ENCODE peak calls at places on chromosome 1, in five cellular contexts. One of them, this sample, is unnamed. For H3K4me1, the result is how much of the 10 kb centered on the place peaks cover.

GRCh38 chr1:103058393-103058792 is 49.9 kb downstream of the COL11A1 start:
- DNase-seq in GM23248: no peak
- DNase-seq in heart left ventricle: no peak
- DNase-seq in A673: no peak
- DNase-seq in A549: no peak
- DNase-seq in this sample: no peak

GRCh38 chr1:4028139-4028501 is 128.0 kb upstream of the C1orf174 start:
- DNase-seq in GM23248: no peak
- DNase-seq in heart left ventricle: no peak
- DNase-seq in A673: no peak
- DNase-seq in A549: no peak
- DNase-seq in this sample: no peak

GRCh38 chr1:219385786-219386427 is 212.2 kb downstream of the LYPLAL1 start:
- DNase-seq in GM23248: peak
- DNase-seq in heart left ventricle: peak
- DNase-seq in A673: peak
- DNase-seq in A549: peak
- DNase-seq in this sample: peak

GRCh38 chr1:17654519-17654918 is 100.6 kb upstream of the ACTL8 start:
- DNase-seq in GM23248: no peak
- DNase-seq in heart left ventricle: no peak
- DNase-seq in A673: no peak
- DNase-seq in A549: no peak
- DNase-seq in this sample: no peak

GRCh38 chr1:183215076-183215720 is 29.1 kb downstream of the LAMC2 start:
- DNase-seq in GM23248: no peak
- DNase-seq in heart left ventricle: no peak
- DNase-seq in A673: no peak
- DNase-seq in A549: no peak
- DNase-seq in this sample: no peak

GRCh38 chr1:57894315-57894714 is 470.5 kb upstream of the DAB1 start:
- DNase-seq in GM23248: no peak
- DNase-seq in heart left ventricle: no peak
- DNase-seq in A673: no peak
- DNase-seq in A549: no peak
- DNase-seq in this sample: no peak

GRCh38 chr1:229119161-229119560 is 151.8 kb upstream of the RAB4A start:
- DNase-seq in GM23248: no peak
- DNase-seq in heart left ventricle: no peak
- DNase-seq in A673: no peak
- DNase-seq in A549: no peak
- DNase-seq in this sample: no peak

GRCh38 chr1:226436855-226437491 is 29.1 kb upstream of the PARP1 start:
- DNase-seq in GM23248: no peak
- DNase-seq in heart left ventricle: no peak
- DNase-seq in A673: no peak
- DNase-seq in A549: no peak
- DNase-seq in this sample: no peak

DNA sequence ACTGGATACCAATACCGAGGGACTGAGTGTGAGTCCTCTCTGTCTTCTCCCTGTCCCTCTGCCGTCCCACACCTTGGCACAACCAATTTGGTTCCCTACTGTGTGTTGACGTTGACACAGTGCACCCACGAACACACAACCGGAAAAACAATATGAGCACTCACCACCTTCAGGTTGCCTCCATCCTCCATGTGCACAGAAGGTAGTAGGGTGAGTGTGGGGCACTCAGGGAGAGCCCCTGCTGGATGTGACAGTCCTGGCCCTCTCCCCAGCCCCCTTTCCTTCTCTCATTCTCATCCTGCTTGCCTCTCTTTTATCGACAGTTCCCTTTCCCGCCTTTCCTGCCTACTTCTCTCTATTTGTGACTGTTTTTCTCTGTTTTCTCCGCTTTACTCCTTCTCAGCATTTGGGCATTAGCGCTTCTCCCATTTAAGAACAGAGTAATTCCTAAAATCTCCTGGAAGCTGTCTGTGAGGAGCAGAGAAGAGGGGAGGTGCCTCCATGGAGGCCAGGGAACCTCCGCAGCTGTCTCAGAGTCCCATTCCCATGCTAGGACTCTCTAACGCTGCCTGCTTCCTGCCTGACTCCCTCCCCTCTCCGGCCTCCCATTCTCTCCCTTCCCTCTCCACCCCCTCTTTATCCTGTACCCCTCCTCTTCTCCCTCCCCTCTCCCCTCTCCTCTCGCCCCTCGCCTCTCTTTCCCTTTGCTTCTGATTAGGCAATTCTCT is 16.4 kb downstream of the CADM3 start:
- DNase-seq in GM23248: no peak
- DNase-seq in heart left ventricle: no peak
- DNase-seq in A673: no peak
- DNase-seq in A549: no peak
- DNase-seq in this sample: no peak
- H3K4me3 ChIP-seq in GM23248: no peak
- H3K4me3 ChIP-seq in heart left ventricle: peak
- H3K4me3 ChIP-seq in A673: no peak
- H3K4me3 ChIP-seq in A549: peak
- H3K4me3 ChIP-seq in this sample: no peak

GRCh38 chr1:37482004-37482785 is 7.8 kb downstream of the ZC3H12A start:
- DNase-seq in GM23248: no peak
- DNase-seq in heart left ventricle: no peak
- DNase-seq in A673: no peak
- DNase-seq in A549: no peak
- DNase-seq in this sample: no peak

GRCh38 chr1:37481289-37482003 is 7.1 kb downstream of the ZC3H12A start:
- DNase-seq in GM23248: peak
- DNase-seq in heart left ventricle: no peak
- DNase-seq in A673: no peak
- DNase-seq in A549: peak
- DNase-seq in this sample: no peak

GRCh38 chr1:37484325-37485051 is 10.1 kb downstream of the ZC3H12A start:
- DNase-seq in GM23248: no peak
- DNase-seq in heart left ventricle: no peak
- DNase-seq in A673: no peak
- DNase-seq in A549: peak
- DNase-seq in this sample: no peak

GRCh38 chr1:37483785-37484184 is 9.4 kb downstream of the ZC3H12A start:
- DNase-seq in GM23248: no peak
- DNase-seq in heart left ventricle: no peak
- DNase-seq in A673: no peak
- DNase-seq in A549: peak
- DNase-seq in this sample: no peak

DNA sequence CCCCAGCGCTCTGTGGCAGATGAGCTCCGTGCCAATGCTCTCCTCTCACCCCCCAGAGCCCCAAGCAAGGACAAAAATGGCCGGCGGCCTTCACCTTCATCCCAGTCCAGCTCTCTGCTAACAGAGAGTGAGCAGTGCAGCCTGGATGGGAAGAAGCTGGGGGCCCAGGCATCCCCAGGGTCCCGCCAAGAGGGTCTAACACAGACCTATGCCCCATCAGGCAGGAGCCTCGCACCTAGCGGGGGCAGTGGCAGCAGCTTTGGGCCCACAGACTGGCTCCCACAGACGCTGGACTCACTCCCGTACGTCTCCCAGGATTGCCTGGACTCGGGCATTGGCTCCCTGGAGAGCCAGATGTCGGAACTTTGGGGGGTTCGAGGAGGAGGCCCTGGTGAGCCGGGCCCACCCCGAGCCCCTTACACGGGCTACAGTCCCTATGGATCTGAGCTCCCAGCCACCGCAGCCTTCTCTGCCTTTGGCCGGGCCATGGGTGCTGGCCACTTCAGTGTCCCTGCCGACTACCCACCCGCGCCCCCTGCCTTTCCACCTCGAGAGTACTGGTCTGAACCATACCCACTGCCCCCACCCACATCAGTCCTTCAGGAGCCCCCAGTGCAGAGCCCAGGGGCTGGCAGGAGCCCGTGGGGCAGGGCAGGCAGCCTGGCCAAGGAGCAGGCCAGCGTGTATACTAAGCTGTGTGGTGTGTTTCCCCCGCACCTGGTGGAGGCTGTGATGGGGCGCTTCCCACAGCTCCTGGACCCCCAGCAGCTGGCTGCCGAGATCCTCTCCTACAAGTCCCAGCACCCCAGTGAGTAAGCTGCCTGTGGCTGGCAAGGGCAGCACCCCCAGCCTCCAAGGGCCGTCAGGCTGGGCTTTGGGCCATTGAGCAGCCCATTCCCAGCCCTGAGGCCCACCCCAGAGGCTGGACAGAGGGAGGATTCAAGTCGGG is 8.7 kb downstream of the ZC3H12A start:
- DNase-seq in GM23248: no peak
- DNase-seq in heart left ventricle: no peak
- DNase-seq in A673: no peak
- DNase-seq in A549: no peak
- DNase-seq in this sample: no peak
- H3K27ac ChIP-seq in GM23248: no peak
- H3K27ac ChIP-seq in heart left ventricle: no peak
- H3K27ac ChIP-seq in A673: no peak
- H3K27ac ChIP-seq in A549: peak
- H3K27ac ChIP-seq in this sample: no peak

DNA sequence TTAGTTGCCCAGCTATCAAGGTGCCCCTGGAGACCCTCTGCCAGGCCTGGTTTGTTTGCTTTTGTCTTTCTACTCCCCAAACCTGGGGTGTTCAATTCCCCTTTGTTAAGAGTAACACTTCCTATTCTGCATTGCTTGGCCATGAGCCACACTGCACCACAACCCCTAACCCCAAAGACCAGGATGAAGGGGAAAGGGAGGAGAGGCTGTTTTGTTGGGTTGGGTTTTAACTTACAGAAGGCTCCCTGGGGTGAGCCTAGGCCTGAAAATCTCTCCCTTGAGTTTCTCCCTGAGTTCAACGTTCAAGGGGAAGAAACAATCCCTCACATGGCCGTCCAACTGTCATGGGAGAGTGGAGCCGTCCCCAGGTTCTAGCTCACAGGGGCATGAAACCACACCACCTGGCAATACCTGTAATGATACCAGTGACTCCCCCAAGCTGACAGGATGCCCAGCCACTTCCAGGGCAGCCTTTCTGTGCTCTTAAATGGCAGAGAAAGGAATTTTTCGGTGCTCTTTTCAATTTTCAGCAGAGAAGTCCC is 15.0 kb downstream of the SLC45A3 start:
- DNase-seq in GM23248: no peak
- DNase-seq in heart left ventricle: no peak
- DNase-seq in A673: no peak
- DNase-seq in A549: no peak
- DNase-seq in this sample: no peak
- H3K4me1 ChIP-seq in GM23248: under half
- H3K4me1 ChIP-seq in heart left ventricle: under half
- H3K4me1 ChIP-seq in A673: under half
- H3K4me1 ChIP-seq in A549: under half
- H3K4me1 ChIP-seq in this sample: under half

GRCh38 chr1:202700061-202700460 is 10.2 kb downstream of the SYT2 start:
- DNase-seq in GM23248: no peak
- DNase-seq in heart left ventricle: no peak
- DNase-seq in A673: no peak
- DNase-seq in A549: no peak
- DNase-seq in this sample: peak

GRCh38 chr1:202701200-202701599 is 9.1 kb downstream of the SYT2 start:
- DNase-seq in GM23248: no peak
- DNase-seq in heart left ventricle: no peak
- DNase-seq in A673: no peak
- DNase-seq in A549: no peak
- DNase-seq in this sample: no peak

GRCh38 chr1:202702088-202702487 is 8.2 kb downstream of the SYT2 start:
- DNase-seq in GM23248: no peak
- DNase-seq in heart left ventricle: no peak
- DNase-seq in A673: no peak
- DNase-seq in A549: no peak
- DNase-seq in this sample: peak

GRCh38 chr1:202704601-202705000 is 5.7 kb downstream of the SYT2 start:
- DNase-seq in GM23248: no peak
- DNase-seq in heart left ventricle: no peak
- DNase-seq in A673: no peak
- DNase-seq in A549: no peak
- DNase-seq in this sample: no peak

DNA sequence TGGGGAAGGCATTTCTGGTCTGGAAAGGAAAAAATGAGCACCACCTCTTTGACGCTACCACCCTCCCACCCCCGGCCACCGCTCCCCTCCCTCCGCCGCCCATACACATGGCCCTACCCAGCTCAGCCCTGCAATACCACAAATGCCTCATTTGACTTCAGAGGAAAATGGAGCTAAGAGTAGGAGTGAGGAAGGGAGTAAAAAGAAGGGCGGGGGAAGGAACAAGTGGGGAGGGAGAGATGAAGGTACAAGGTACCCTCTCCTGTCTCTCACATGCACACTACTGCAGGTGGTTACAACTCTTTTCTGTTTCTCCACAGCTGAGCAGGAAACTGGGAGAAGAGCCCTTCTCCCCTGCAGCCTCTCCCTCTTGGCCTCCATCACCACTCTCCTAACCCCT is 7.1 kb downstream of the SYT2 start:
- DNase-seq in GM23248: no peak
- DNase-seq in heart left ventricle: no peak
- DNase-seq in A673: no peak
- DNase-seq in A549: no peak
- DNase-seq in this sample: no peak
- H3K4me3 ChIP-seq in GM23248: no peak
- H3K4me3 ChIP-seq in heart left ventricle: no peak
- H3K4me3 ChIP-seq in A673: no peak
- H3K4me3 ChIP-seq in A549: no peak
- H3K4me3 ChIP-seq in this sample: no peak

GRCh38 chr1:64392109-64392508 is 77.8 kb upstream of the CACHD1 start:
- DNase-seq in GM23248: no peak
- DNase-seq in heart left ventricle: no peak
- DNase-seq in A673: peak
- DNase-seq in A549: no peak
- DNase-seq in this sample: no peak

GRCh38 chr1:64387382-64388066 is 82.4 kb upstream of the CACHD1 start:
- DNase-seq in GM23248: no peak
- DNase-seq in heart left ventricle: no peak
- DNase-seq in A673: no peak
- DNase-seq in A549: no peak
- DNase-seq in this sample: no peak
- H3K27ac ChIP-seq in GM23248: no peak
- H3K27ac ChIP-seq in heart left ventricle: no peak
- H3K27ac ChIP-seq in A673: no peak
- H3K27ac ChIP-seq in A549: no peak
- H3K27ac ChIP-seq in this sample: no peak

DNA sequence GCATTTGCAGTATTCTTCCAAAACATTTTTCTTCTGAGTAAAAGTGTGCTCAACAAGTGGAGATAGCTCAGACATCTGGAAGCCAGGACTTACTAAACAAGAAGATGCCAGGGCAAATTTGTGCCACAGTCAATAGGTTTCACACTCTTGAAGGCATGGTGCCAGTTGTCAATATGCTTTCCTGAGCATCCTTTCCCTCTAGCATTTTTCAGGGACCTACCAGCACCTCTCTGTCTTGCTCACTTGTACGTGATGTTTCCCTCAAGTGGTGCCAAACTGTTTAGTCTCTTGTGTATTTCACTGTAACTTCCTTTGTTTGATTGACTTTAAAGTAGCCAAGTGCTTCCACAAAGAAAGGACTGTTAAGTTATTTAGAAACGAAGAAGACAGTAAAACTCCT is 194.0 kb upstream of the SGIP1 start:
- DNase-seq in GM23248: peak
- DNase-seq in heart left ventricle: no peak
- DNase-seq in A673: peak
- DNase-seq in A549: no peak
- DNase-seq in this sample: no peak
- H3K4me1 ChIP-seq in GM23248: half or more
- H3K4me1 ChIP-seq in heart left ventricle: under half
- H3K4me1 ChIP-seq in A673: half or more
- H3K4me1 ChIP-seq in A549: half or more
- H3K4me1 ChIP-seq in this sample: under half

This sample was measured in aorta.